ENCODE peak calls at places on chromosomes 12 and 14, in nine cellular contexts. M is lower leg skin, D is endodermal cell, X is thoracic aorta, E is astrocyte of the spinal cord, A is fibroblast of mammary gland, Z is AG09309, G is stomach, Y is fibroblast of lung. T is an unnamed sample.
A peak's percentile ranks its signal among the peaks of the same experiment; 100 is the strongest.

GRCh38 chr12:76085159-76085868 is 829 bp upstream of the NAP1L1 start:
- DNase-seq in M (no peak), D (no peak), X (no peak), E (peak; percentile 43), A (peak; percentile 35), Z (no peak), G (no peak), Y (no peak), T (peak; percentile 56)

GRCh38 chr12:108616941-108617858 is 16.5 kb downstream of the SELPLG start:
- DNase-seq in M (no peak), D (no peak), X (no peak), E (no peak), A (peak; percentile 50), Z (no peak), G (no peak), Y (no peak), T (peak; percentile 44)

GRCh38 chr14:105473677-105474477 is 744 bp upstream of the CRIP2 start:
- DNase-seq in M (peak; percentile 83), D (peak; percentile 99), X (peak; percentile 98), E (peak; percentile 95), A (peak; percentile 68), Z (peak; percentile 18), G (peak; percentile 85), Y (peak; percentile 86), T (peak; percentile 90)

GRCh38 chr14:100031506-100032281 is 33.5 kb upstream of the EVL start:
- DNase-seq in M (peak; percentile 81), D (no peak), X (peak; percentile 37), E (peak; percentile 97), A (peak; percentile 99), Z (peak; percentile 96), G (no peak), Y (peak; percentile 98), T (peak; percentile 98)

GRCh38 chr14:70094631-70095030 is 94.1 kb downstream of the SLC8A3 start:
- DNase-seq in M (no peak), D (no peak), X (no peak), E (no peak), A (no peak), Z (no peak), G (no peak), Y (no peak), T (no peak)

GRCh38 chr12:89117448-89118034 is 234.8 kb downstream of the DUSP6 start:
- DNase-seq in M (no peak), D (no peak), X (no peak), E (no peak), A (no peak), Z (no peak), G (peak; percentile 74), Y (no peak), T (no peak)

GRCh38 chr14:72182773-72183432 is 250.7 kb downstream of the RGS6 start:
- DNase-seq in M (no peak), D (no peak), X (no peak), E (no peak), A (no peak), Z (no peak), G (no peak), Y (no peak), T (no peak)

GRCh38 chr12:124917841-124918621 is 3.6 kb upstream of the UBC start:
- DNase-seq in M (no peak), D (peak; percentile 67), X (no peak), E (no peak), A (no peak), Z (no peak), G (no peak), Y (no peak), T (no peak)

DNA sequence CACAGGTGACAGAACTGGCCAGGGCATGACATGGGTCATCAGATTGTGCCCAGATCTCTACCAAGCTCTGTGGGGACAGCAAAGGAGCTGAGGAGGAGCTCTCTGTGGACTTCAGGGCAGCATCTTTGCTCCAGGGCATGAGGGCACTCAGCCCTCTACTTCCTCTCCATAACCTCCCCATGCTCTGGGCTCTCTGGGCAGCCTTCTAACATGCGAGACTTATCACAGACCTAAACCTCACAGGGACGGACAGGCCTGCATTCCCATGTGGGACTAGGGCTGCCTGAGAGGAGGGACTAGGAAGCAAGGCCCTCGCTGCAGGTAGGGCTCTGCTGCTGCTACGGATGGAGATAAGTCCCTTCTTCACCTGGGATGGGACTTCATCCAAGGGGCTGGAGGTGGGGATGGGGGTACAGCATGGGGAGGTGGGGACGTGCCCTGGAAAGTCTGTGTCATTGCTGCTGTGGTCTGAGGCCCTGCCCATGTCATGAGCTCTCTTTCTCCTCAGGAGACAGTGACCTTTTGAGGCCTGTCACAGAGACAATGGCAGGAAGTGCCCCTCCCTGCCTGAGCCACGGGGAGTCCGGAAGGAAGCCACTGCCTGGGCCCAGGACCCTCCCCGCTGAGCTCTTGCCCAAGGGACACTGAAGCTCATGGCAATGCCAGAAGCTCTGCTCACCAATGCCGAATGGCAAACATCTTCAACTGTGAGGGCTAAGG is 44.1 kb downstream of the PITPNM2 start:
- DNase-seq in M (no peak), D (peak; percentile 75), X (no peak), E (no peak), A (no peak), Z (no peak), G (no peak), Y (no peak), T (no peak)
- H3K4me3 ChIP-seq in M (no peak overlapping the region), D (no peak overlapping the region), X (no peak overlapping the region), E (no peak overlapping the region), A (no peak overlapping the region), Z (no peak overlapping the region), G (no peak overlapping the region), Y (no peak overlapping the region), T (no peak overlapping the region)

GRCh38 chr14:101189962-101190560 is 286.5 kb upstream of the RTL1 start:
- DNase-seq in M (no peak), D (no peak), X (no peak), E (no peak), A (no peak), Z (no peak), G (no peak), Y (no peak), T (no peak)

GRCh38 chr14:101191882-101192660 is 288.5 kb upstream of the RTL1 start:
- DNase-seq in M (no peak), D (no peak), X (no peak), E (no peak), A (no peak), Z (no peak), G (peak; percentile 15), Y (no peak), T (no peak)

GRCh38 chr14:101192661-101193000 is 289.1 kb upstream of the RTL1 start:
- DNase-seq in M (no peak), D (no peak), X (no peak), E (no peak), A (no peak), Z (no peak), G (peak; percentile 17), Y (no peak), T (no peak)

GRCh38 chr14:101193126-101193844 is 289.8 kb upstream of the RTL1 start:
- DNase-seq in M (no peak), D (no peak), X (no peak), E (no peak), A (no peak), Z (no peak), G (peak; percentile 20), Y (no peak), T (no peak)

DNA sequence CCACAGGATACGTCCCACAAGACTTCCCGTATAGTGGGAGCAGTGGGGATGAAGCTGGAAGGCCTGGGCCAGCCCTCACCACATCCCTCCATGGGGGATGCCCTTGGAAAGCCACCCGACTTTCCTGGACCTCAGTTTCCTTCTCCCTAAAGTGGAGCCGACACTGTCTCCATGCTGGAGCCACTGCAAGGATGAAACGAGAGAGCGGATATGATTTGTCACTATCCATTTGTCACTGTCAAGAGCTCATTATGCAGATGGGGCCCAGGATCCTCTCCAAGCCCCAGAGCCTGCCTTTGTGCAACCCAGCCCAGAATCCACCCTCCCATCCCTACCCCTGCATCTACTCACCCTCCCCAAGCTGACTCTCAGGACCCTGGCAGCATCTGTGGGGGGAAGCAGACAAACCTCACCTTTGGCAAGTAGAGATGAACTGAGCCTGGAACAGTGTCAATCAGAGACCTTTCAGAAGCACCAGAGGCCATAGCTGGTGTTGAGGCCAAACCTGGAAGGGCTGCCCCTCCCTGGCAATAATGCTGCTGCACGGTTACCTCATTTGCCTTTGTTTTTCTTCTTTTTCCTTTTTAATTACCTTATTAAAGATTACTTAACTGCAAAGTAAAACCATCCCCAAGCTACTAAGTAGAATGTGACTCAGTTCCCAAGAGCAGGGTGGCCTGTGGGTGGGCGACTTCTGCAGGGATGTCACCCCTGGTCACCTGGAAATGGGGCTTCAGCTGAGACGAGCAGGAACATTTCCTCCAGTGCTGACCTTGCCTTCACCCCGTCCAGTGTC is 287.8 kb upstream of the RTL1 start:
- DNase-seq in M (no peak), D (no peak), X (no peak), E (no peak), A (no peak), Z (no peak), G (peak; percentile 16), Y (no peak), T (no peak)
- TF ChIP-seq CTCF in M (no peak), D (no peak), X (no peak), E (no peak), A (no peak), Z (no peak), G (no peak), Y (no peak), T (no peak)

DNA sequence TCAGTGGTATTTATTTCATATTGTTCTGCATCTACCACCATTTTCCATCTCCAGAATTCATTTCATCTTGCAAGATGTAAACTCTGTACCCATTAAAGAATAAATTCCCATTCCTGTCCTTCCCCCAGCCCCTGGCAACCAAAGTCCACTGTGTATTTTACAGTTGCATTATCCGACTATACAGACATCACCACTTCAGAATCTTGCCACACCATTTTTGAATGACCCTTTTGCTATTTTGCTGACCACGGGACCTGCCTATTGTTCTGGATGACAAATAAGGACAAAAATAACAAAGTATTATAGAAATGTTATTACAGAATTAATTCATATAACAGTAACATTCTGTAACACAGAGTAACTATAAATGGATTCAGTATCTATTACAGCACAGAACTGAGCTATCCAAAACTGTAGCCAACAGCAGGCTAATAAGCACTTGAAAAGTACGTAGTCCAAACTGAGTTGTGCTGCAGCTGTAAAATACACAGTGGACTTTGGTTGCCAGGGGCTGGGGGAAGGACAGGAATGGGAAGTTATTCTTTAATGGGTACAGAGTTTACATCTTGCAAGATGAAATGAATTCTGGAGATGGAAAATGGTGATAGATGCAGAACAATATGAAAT is 61.3 kb downstream of the CDK17 start:
- DNase-seq in M (no peak), D (no peak), X (no peak), E (no peak), A (no peak), Z (no peak), G (no peak), Y (no peak), T (no peak)
- H3K4me3 ChIP-seq in M (no peak overlapping the region), D (no peak overlapping the region), X (no peak overlapping the region), E (no peak overlapping the region), A (no peak overlapping the region), Z (no peak overlapping the region), G (no peak overlapping the region), Y (no peak overlapping the region), T (no peak overlapping the region)

GRCh38 chr12:71071466-71072097 is 86.2 kb downstream of the TSPAN8 start:
- DNase-seq in M (no peak), D (no peak), X (no peak), E (no peak), A (peak; percentile 87), Z (no peak), G (no peak), Y (peak; percentile 25), T (no peak)

GRCh38 chr12:71069317-71069716 is 88.5 kb downstream of the TSPAN8 start:
- DNase-seq in M (no peak), D (no peak), X (no peak), E (no peak), A (peak; percentile 48), Z (no peak), G (no peak), Y (peak; percentile 19), T (no peak)

GRCh38 chr12:71075743-71076142 is 82.1 kb downstream of the TSPAN8 start:
- DNase-seq in M (no peak), D (no peak), X (no peak), E (no peak), A (no peak), Z (no peak), G (no peak), Y (no peak), T (no peak)

DNA sequence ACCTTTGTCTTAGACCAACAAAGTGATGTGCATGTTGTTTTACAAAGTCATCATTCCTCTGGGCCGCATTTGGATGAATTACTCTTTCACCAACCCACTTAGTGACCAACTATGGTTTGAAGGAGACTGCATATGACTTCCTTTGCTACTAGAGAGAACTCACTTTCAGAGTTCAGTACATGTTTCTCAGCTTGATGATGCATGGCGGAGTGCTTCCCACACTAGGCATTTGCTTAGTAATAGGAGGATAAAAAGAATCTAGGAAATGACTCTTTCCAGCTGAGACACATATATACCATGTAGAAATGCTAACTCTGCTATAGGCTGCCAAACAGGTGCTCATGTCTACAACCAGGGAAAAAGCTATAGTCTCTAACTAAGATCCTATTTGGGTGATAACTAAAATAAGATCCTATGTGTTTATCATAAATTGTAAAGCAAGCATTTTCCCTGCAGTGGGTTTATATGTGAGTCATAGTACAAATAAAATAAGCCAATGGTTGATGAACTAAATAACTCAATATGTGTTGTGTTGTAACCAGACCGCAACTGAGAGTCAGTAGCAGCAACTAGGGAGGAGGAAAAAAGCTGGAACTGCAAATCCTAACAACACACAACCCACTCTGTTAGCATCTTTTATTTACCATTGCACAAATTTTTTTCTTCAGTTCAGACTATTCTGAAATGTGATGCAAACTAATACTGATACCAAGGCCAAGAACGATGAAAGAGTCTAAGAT is 87.2 kb downstream of the TSPAN8 start:
- DNase-seq in M (no peak), D (no peak), X (no peak), E (no peak), A (peak; percentile 87), Z (no peak), G (no peak), Y (peak; percentile 66), T (no peak)
- TF ChIP-seq CTCF in M (no peak), D (no peak), X (no peak), E (no peak), A (no peak), Z (no peak), G (no peak), Y (no peak), T (no peak)